ENCODE peak calls at places on chromosomes 4 and X, in ten cellular contexts. T is mesothelial cell of epicardium; R is left ventricle myocardium inferior; J is glutamatergic neuron; E is AG04449; U is omental fat pad; P is CD8-positive, alpha-beta T cell; L is nephron progenitor cell; I is fibroblast of the aortic adventitia; Y is pancreas. S is an unnamed sample.

GRCh38 chrX:54415534-54416350 is 24.5 kb upstream of the TSR2 start:
- DNase-seq in T (no peak), R (no peak), J (no peak), E (no peak), U (no peak), P (no peak), L (peak), I (no peak), Y (no peak), S (no peak)

GRCh38 chrX:48558270-48558669 is 16.0 kb upstream of the RBM3 start:
- DNase-seq in T (no peak), R (no peak), J (no peak), E (peak), U (no peak), P (no peak), L (no peak), I (peak), Y (no peak), S (no peak)

GRCh38 chr4:82797591-82798081 is 960 bp downstream of the SCD5 start:
- DNase-seq in T (peak), R (peak), J (peak), E (no peak), U (no peak), P (no peak), L (peak), I (peak), Y (peak), S (peak)

GRCh38 chr4:7161721-7162214 is 30.6 kb upstream of the SORCS2 start:
- DNase-seq in T (peak), R (no peak), J (no peak), E (peak), U (no peak), P (no peak), L (no peak), I (peak), Y (peak), S (peak)

GRCh38 chr4:39036172-39036571 is 4.0 kb upstream of the TMEM156 start:
- DNase-seq in T (no peak), R (no peak), J (no peak), E (peak), U (no peak), P (no peak), L (no peak), I (no peak), Y (no peak), S (no peak)

GRCh38 chrX:21529771-21530170 is 128.4 kb downstream of the KLHL34 start:
- DNase-seq in T (no peak), R (no peak), J (no peak), E (no peak), U (no peak), P (no peak), L (no peak), I (no peak), Y (no peak), S (no peak)

GRCh38 chrX:48790477-48790876 is 4.1 kb downstream of the GATA1 start:
- DNase-seq in T (no peak), R (no peak), J (no peak), E (no peak), U (no peak), P (no peak), L (no peak), I (no peak), Y (no peak), S (no peak)

GRCh38 chr4:8287606-8288280 is 18.2 kb downstream of the HTRA3 start:
- DNase-seq in T (no peak), R (peak), J (peak), E (no peak), U (no peak), P (no peak), L (no peak), I (no peak), Y (peak), S (no peak)

GRCh38 chr4:21447320-21448055 is 501.1 kb downstream of the KCNIP4 start:
- DNase-seq in T (no peak), R (no peak), J (no peak), E (no peak), U (no peak), P (no peak), L (no peak), I (no peak), Y (no peak), S (no peak)

GRCh38 chr4:189036906-189037305 is 897.7 kb downstream of the TRIML1 start:
- DNase-seq in T (no peak), R (no peak), J (no peak), E (no peak), U (no peak), P (no peak), L (no peak), I (no peak), Y (no peak), S (no peak)

DNA sequence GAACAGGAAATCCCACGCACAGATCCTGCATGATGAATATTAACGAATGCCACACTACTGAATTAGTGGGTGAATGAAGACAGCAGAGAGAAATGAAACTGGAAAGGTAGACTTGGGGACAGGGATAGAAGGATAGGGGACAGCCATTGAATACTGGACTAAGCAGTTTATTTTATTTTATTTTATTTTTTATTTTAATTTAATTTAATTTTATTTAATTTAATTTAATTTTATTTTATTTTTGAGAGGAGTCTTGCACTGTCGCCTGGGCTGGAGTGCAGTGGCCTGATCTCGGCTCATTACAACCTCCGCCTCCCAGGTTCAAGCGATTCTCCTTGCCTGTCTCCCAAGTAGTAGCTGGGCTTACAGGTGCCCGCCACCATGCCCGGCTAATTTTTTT is 385.2 kb downstream of the GPAT3 start:
- DNase-seq in T (no peak), R (no peak), J (no peak), E (no peak), U (no peak), P (no peak), L (no peak), I (no peak), Y (no peak), S (no peak)
- TF ChIP-seq CTCF in T (no peak), R (no peak), J (no peak), E (no peak), U (no peak), P (no peak), L (no peak), I (no peak), Y (no peak), S (no peak)

DNA sequence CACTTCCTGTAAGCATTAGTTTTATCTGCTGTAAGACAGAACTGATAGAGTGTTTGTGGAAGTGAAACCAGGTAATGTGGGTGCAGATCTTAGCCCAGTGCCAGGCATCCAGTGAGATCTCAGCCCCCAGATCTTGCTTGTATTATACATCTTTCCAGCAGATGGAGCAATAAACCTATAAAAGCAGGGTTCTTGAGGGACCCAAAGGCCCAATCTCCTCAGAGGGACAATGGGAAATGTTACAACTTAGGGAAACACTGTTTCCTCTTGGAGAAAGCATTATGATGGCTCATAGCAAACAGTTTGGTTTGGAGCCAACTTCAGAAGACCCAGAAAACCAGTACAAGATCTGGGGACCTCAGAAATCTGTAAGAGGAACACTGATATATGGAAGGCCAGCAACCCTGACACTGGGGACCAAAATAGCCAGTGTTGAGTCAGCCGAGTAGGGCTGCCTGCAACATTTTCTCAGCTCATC is 206.3 kb downstream of the SLC7A11 start:
- DNase-seq in T (no peak), R (no peak), J (no peak), E (no peak), U (no peak), P (no peak), L (peak), I (peak), Y (no peak), S (no peak)
- TF ChIP-seq CTCF in T (peak), R (peak), J (peak), E (peak), U (no peak), P (no peak), L (peak), I (peak), Y (peak), S (peak)

GRCh38 chr4:40550900-40551546 is 78.6 kb downstream of the RBM47 start:
- DNase-seq in T (no peak), R (no peak), J (no peak), E (no peak), U (no peak), P (peak), L (no peak), I (peak), Y (no peak), S (peak)
- TF ChIP-seq CTCF in T (no peak), R (peak), J (no peak), E (peak), U (no peak), P (no peak), L (no peak), I (peak), Y (peak), S (peak)

GRCh38 chr4:186927624-186928023 is 204.0 kb upstream of the FAT1 start:
- DNase-seq in T (no peak), R (no peak), J (no peak), E (no peak), U (no peak), P (no peak), L (no peak), I (no peak), Y (no peak), S (no peak)
- TF ChIP-seq CTCF in T (no peak), R (no peak), J (no peak), E (no peak), U (no peak), P (no peak), L (no peak), I (no peak), Y (no peak), S (no peak)